ENCODE peak calls at places on chromosomes 2 and 18, in seven cellular contexts. One of them, this sample, is unnamed.

GRCh38 chr2:62343636-62344349 is 147.9 kb downstream of the B3GNT2 start:
- DNase-seq in left ventricle myocardium inferior: no peak
- DNase-seq in AG09309: no peak
- DNase-seq in PC-3: peak
- DNase-seq in tibial nerve: no peak
- DNase-seq in cardiac muscle cell: no peak
- DNase-seq in HepG2: no peak
- DNase-seq in this sample: no peak

GRCh38 chr2:53913721-53914120 is 54.0 kb upstream of the GPR75 start:
- DNase-seq in left ventricle myocardium inferior: no peak
- DNase-seq in AG09309: peak
- DNase-seq in PC-3: no peak
- DNase-seq in tibial nerve: no peak
- DNase-seq in cardiac muscle cell: peak
- DNase-seq in HepG2: no peak
- DNase-seq in this sample: no peak

GRCh38 chr2:84958135-84959044 is 12.6 kb upstream of the KCMF1 start:
- DNase-seq in left ventricle myocardium inferior: no peak
- DNase-seq in AG09309: peak
- DNase-seq in PC-3: peak
- DNase-seq in tibial nerve: no peak
- DNase-seq in cardiac muscle cell: peak
- DNase-seq in HepG2: peak
- DNase-seq in this sample: peak

GRCh38 chr2:223995569-223995968 is 38.3 kb downstream of the MRPL44 start:
- DNase-seq in left ventricle myocardium inferior: no peak
- DNase-seq in AG09309: no peak
- DNase-seq in PC-3: peak
- DNase-seq in tibial nerve: no peak
- DNase-seq in cardiac muscle cell: peak
- DNase-seq in HepG2: peak
- DNase-seq in this sample: peak

GRCh38 chr18:68233043-68233442 is 481.9 kb downstream of the TMX3 start:
- DNase-seq in left ventricle myocardium inferior: no peak
- DNase-seq in AG09309: no peak
- DNase-seq in PC-3: no peak
- DNase-seq in tibial nerve: no peak
- DNase-seq in cardiac muscle cell: no peak
- DNase-seq in HepG2: no peak
- DNase-seq in this sample: no peak

GRCh38 chr2:191023235-191023679 is 9.3 kb upstream of the STAT1 start:
- DNase-seq in left ventricle myocardium inferior: no peak
- DNase-seq in AG09309: no peak
- DNase-seq in PC-3: no peak
- DNase-seq in tibial nerve: no peak
- DNase-seq in cardiac muscle cell: no peak
- DNase-seq in HepG2: no peak
- DNase-seq in this sample: no peak

GRCh38 chr2:173076557-173077345 is 1.1 kb downstream of the MAP3K20 start:
- DNase-seq in left ventricle myocardium inferior: peak
- DNase-seq in AG09309: no peak
- DNase-seq in PC-3: peak
- DNase-seq in tibial nerve: peak
- DNase-seq in cardiac muscle cell: peak
- DNase-seq in HepG2: no peak
- DNase-seq in this sample: no peak

GRCh38 chr2:235262750-235263149 is 231.1 kb upstream of the AGAP1 start:
- DNase-seq in left ventricle myocardium inferior: no peak
- DNase-seq in AG09309: no peak
- DNase-seq in PC-3: no peak
- DNase-seq in tibial nerve: no peak
- DNase-seq in cardiac muscle cell: peak
- DNase-seq in HepG2: no peak
- DNase-seq in this sample: no peak

GRCh38 chr2:1655461-1655860 is 88.9 kb downstream of the PXDN start:
- DNase-seq in left ventricle myocardium inferior: no peak
- DNase-seq in AG09309: no peak
- DNase-seq in PC-3: no peak
- DNase-seq in tibial nerve: no peak
- DNase-seq in cardiac muscle cell: no peak
- DNase-seq in HepG2: no peak
- DNase-seq in this sample: no peak

GRCh38 chr18:26405190-26405781 is 143.1 kb downstream of the KCTD1 start:
- DNase-seq in left ventricle myocardium inferior: peak
- DNase-seq in AG09309: no peak
- DNase-seq in PC-3: peak
- DNase-seq in tibial nerve: no peak
- DNase-seq in cardiac muscle cell: peak
- DNase-seq in HepG2: peak
- DNase-seq in this sample: no peak

DNA sequence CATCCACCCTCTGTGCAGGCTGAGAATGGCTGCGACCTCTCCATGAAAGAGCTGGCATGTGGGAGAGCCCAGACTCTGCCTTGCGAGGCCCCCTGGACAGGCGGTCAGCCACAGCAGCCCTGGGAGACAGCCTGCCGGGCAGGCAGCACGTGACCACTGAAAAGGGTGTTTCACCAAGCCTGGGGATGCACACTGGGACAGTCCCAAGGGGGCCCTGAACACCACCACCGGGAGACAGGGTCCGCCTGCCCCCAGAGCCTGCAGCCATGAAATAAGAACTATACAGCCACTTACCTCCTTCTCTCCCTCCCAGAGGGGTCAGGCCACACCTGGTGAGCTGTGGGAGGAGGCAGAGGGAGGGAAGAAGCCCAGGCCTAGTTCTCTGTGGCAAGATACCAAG is 11.5 kb downstream of the RFX8 start:
- DNase-seq in left ventricle myocardium inferior: no peak
- DNase-seq in AG09309: no peak
- DNase-seq in PC-3: no peak
- DNase-seq in tibial nerve: no peak
- DNase-seq in cardiac muscle cell: no peak
- DNase-seq in HepG2: no peak
- DNase-seq in this sample: no peak
- TF ChIP-seq CTCF in left ventricle myocardium inferior: no peak
- TF ChIP-seq CTCF in AG09309: no peak
- TF ChIP-seq CTCF in PC-3: no peak
- TF ChIP-seq CTCF in tibial nerve: no peak
- TF ChIP-seq CTCF in cardiac muscle cell: no peak
- TF ChIP-seq CTCF in HepG2: no peak
- TF ChIP-seq CTCF in this sample: no peak

GRCh38 chr2:6523476-6523875 is 342.2 kb downstream of the CMPK2 start:
- DNase-seq in left ventricle myocardium inferior: no peak
- DNase-seq in AG09309: no peak
- DNase-seq in PC-3: no peak
- DNase-seq in tibial nerve: no peak
- DNase-seq in cardiac muscle cell: no peak
- DNase-seq in HepG2: no peak
- DNase-seq in this sample: no peak

GRCh38 chr2:6531304-6531703 is 334.4 kb downstream of the CMPK2 start:
- DNase-seq in left ventricle myocardium inferior: no peak
- DNase-seq in AG09309: no peak
- DNase-seq in PC-3: no peak
- DNase-seq in tibial nerve: no peak
- DNase-seq in cardiac muscle cell: no peak
- DNase-seq in HepG2: no peak
- DNase-seq in this sample: no peak

GRCh38 chr2:6525371-6525770 is 340.3 kb downstream of the CMPK2 start:
- DNase-seq in left ventricle myocardium inferior: no peak
- DNase-seq in AG09309: no peak
- DNase-seq in PC-3: no peak
- DNase-seq in tibial nerve: no peak
- DNase-seq in cardiac muscle cell: no peak
- DNase-seq in HepG2: no peak
- DNase-seq in this sample: no peak

GRCh38 chr2:6524678-6525367 is 340.9 kb downstream of the CMPK2 start:
- DNase-seq in left ventricle myocardium inferior: no peak
- DNase-seq in AG09309: no peak
- DNase-seq in PC-3: peak
- DNase-seq in tibial nerve: no peak
- DNase-seq in cardiac muscle cell: no peak
- DNase-seq in HepG2: no peak
- DNase-seq in this sample: no peak

GRCh38 chr2:6526093-6526824 is 339.4 kb downstream of the CMPK2 start:
- DNase-seq in left ventricle myocardium inferior: no peak
- DNase-seq in AG09309: no peak
- DNase-seq in PC-3: peak
- DNase-seq in tibial nerve: no peak
- DNase-seq in cardiac muscle cell: no peak
- DNase-seq in HepG2: peak
- DNase-seq in this sample: no peak
- TF ChIP-seq CTCF in left ventricle myocardium inferior: peak
- TF ChIP-seq CTCF in AG09309: no peak
- TF ChIP-seq CTCF in PC-3: peak
- TF ChIP-seq CTCF in tibial nerve: no peak
- TF ChIP-seq CTCF in cardiac muscle cell: no peak
- TF ChIP-seq CTCF in HepG2: peak
- TF ChIP-seq CTCF in this sample: peak

GRCh38 chr2:145751155-145751554 is 1231.2 kb upstream of the ZEB2 start:
- DNase-seq in left ventricle myocardium inferior: no peak
- DNase-seq in AG09309: no peak
- DNase-seq in PC-3: no peak
- DNase-seq in tibial nerve: no peak
- DNase-seq in cardiac muscle cell: no peak
- DNase-seq in HepG2: no peak
- DNase-seq in this sample: no peak
- TF ChIP-seq CTCF in left ventricle myocardium inferior: no peak
- TF ChIP-seq CTCF in AG09309: no peak
- TF ChIP-seq CTCF in PC-3: no peak
- TF ChIP-seq CTCF in tibial nerve: no peak
- TF ChIP-seq CTCF in cardiac muscle cell: no peak
- TF ChIP-seq CTCF in HepG2: no peak
- TF ChIP-seq CTCF in this sample: no peak

GRCh38 chr2:33597026-33597425 is 2.1 kb downstream of the FAM98A start:
- DNase-seq in left ventricle myocardium inferior: no peak
- DNase-seq in AG09309: no peak
- DNase-seq in PC-3: no peak
- DNase-seq in tibial nerve: no peak
- DNase-seq in cardiac muscle cell: no peak
- DNase-seq in HepG2: no peak
- DNase-seq in this sample: no peak

GRCh38 chr2:33595385-33595784 is 3.7 kb downstream of the FAM98A start:
- DNase-seq in left ventricle myocardium inferior: no peak
- DNase-seq in AG09309: no peak
- DNase-seq in PC-3: no peak
- DNase-seq in tibial nerve: no peak
- DNase-seq in cardiac muscle cell: no peak
- DNase-seq in HepG2: no peak
- DNase-seq in this sample: no peak

GRCh38 chr2:33599943-33600192 is 769 bp upstream of the FAM98A start:
- DNase-seq in left ventricle myocardium inferior: no peak
- DNase-seq in AG09309: no peak
- DNase-seq in PC-3: no peak
- DNase-seq in tibial nerve: no peak
- DNase-seq in cardiac muscle cell: no peak
- DNase-seq in HepG2: no peak
- DNase-seq in this sample: no peak

GRCh38 chr2:33599175-33599942 is at the start of gene FAM98A:
- DNase-seq in left ventricle myocardium inferior: peak
- DNase-seq in AG09309: peak
- DNase-seq in PC-3: peak
- DNase-seq in tibial nerve: peak
- DNase-seq in cardiac muscle cell: peak
- DNase-seq in HepG2: peak
- DNase-seq in this sample: peak

DNA sequence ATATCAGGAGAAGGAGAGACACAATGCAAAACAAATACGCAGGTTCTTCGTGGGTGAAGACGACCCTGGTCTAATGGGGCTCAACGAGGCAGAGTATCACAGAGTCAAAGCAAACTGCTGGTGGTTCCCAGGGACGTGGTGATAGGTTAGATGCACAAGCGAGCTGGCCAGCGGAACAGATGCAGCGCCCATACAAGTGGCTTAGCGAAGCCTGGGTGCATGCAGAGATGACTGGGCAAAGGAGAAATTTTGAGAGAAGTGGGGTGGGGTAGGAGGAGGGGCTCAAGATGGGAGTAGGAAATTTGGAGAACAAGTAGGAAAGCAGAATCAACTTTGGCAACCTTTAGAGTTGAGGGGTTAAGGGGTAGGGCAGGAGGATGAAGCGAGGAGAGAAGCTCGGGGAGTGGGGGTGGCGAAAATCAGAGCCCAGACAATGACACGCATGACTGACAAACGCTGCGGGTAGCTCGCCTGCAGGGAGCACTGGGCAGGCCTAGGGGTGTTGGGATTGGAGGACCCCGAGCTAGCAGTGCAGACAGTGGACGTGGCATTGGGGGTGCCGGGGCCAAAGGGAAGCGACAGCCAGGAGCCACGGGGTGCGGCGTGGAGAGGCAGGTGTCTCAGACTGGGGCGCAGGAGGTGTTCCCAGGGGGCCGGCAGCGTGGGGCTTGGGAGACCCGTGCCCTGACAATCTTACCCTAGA is 476 bp downstream of the FAM98A start:
- DNase-seq in left ventricle myocardium inferior: no peak
- DNase-seq in AG09309: no peak
- DNase-seq in PC-3: peak
- DNase-seq in tibial nerve: peak
- DNase-seq in cardiac muscle cell: peak
- DNase-seq in HepG2: peak
- DNase-seq in this sample: no peak
- TF ChIP-seq CTCF in left ventricle myocardium inferior: no peak
- TF ChIP-seq CTCF in AG09309: no peak
- TF ChIP-seq CTCF in PC-3: no peak
- TF ChIP-seq CTCF in tibial nerve: no peak
- TF ChIP-seq CTCF in cardiac muscle cell: no peak
- TF ChIP-seq CTCF in HepG2: no peak
- TF ChIP-seq CTCF in this sample: no peak

DNA sequence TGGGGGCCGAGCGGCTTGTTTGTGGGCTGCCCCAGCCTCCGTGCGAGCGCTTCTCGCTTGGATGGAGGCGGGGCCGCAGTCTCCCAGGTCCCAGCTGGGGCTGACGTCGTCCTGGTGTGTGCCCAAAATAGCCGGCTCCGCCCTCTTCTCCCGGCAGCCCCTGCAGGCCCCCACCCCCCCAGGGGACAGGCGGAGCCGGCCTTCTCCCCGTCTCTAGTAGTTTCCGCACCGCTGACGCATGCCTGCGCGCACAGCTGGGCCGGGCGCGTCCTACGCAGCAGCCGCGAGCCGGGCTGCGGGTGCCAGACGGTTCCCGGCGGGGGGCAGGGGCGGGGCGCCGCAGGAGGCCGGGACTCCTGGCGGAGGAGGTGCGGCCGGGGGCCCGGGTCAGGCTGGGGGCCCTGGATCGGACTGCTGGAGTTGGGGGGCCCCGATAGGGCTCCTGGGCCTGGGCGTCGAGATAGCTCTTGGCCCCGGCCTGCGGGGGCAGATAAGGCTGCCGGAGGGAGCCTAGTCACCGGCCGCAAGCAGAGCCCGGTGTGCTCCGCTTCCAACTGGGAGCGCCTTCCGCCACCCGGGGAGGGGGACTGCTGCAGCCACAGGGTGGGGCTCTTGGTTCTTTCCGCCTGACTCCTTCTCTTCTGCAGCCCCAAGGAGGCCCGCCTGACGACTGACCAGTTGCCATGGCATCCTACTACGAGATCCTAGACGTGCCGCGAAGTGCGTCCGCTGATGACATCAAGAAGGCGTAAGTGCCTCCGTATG is at the start of gene DNAJB2:
- DNase-seq in left ventricle myocardium inferior: peak
- DNase-seq in AG09309: peak
- DNase-seq in PC-3: peak
- DNase-seq in tibial nerve: peak
- DNase-seq in cardiac muscle cell: peak
- DNase-seq in HepG2: peak
- DNase-seq in this sample: peak
- TF ChIP-seq CTCF in left ventricle myocardium inferior: no peak
- TF ChIP-seq CTCF in AG09309: peak
- TF ChIP-seq CTCF in PC-3: peak
- TF ChIP-seq CTCF in tibial nerve: no peak
- TF ChIP-seq CTCF in cardiac muscle cell: peak
- TF ChIP-seq CTCF in HepG2: peak
- TF ChIP-seq CTCF in this sample: peak

GRCh38 chr18:62196079-62196478 is 9.0 kb downstream of the RELCH start:
- DNase-seq in left ventricle myocardium inferior: no peak
- DNase-seq in AG09309: no peak
- DNase-seq in PC-3: no peak
- DNase-seq in tibial nerve: no peak
- DNase-seq in cardiac muscle cell: no peak
- DNase-seq in HepG2: no peak
- DNase-seq in this sample: no peak
- TF ChIP-seq CTCF in left ventricle myocardium inferior: no peak
- TF ChIP-seq CTCF in AG09309: no peak
- TF ChIP-seq CTCF in PC-3: peak
- TF ChIP-seq CTCF in tibial nerve: no peak
- TF ChIP-seq CTCF in cardiac muscle cell: no peak
- TF ChIP-seq CTCF in HepG2: peak
- TF ChIP-seq CTCF in this sample: no peak